ENCODE peak calls at places on chromosome 7, in six cellular contexts. B is ascending aorta; J is CD4-positive, alpha-beta T cell; L is CD8-positive, alpha-beta memory T cell; X is IMR-90; S is GM12878. E is an unnamed sample.

GRCh38 chr7:26143298-26144044 is 8.5 kb upstream of the NFE2L3 start:
- DNase-seq in B (no peak), J (no peak), L (no peak), X (peak), S (no peak), E (no peak)

GRCh38 chr7:103037476-103037822 is 37.1 kb downstream of the FBXL13 start:
- DNase-seq in B (no peak), J (no peak), L (no peak), X (no peak), S (no peak), E (no peak)

GRCh38 chr7:141679014-141679413 is 23.0 kb downstream of the DENND11 start:
- DNase-seq in B (no peak), J (no peak), L (no peak), X (no peak), S (no peak), E (no peak)

GRCh38 chr7:6606866-6607583 is 8.4 kb upstream of the ZNF853 start:
- DNase-seq in B (no peak), J (no peak), L (no peak), X (no peak), S (no peak), E (no peak)

GRCh38 chr7:6030988-6031387 is at the start of gene ANKRD61:
- DNase-seq in B (no peak), J (no peak), L (no peak), X (no peak), S (no peak), E (no peak)

GRCh38 chr7:99000904-99001442 is 122.6 kb downstream of the TRRAP start:
- DNase-seq in B (no peak), J (no peak), L (peak), X (no peak), S (no peak), E (no peak)

GRCh38 chr7:140404565-140405080 is 765 bp downstream of the RAB19 start:
- DNase-seq in B (no peak), J (no peak), L (no peak), X (no peak), S (no peak), E (no peak)

GRCh38 chr7:152435384-152436278 is at the start of gene KMT2C:
- DNase-seq in B (peak), J (peak), L (peak), X (peak), S (no peak), E (peak)

GRCh38 chr7:73308074-73308664 is 457 bp downstream of the NSUN5 start:
- DNase-seq in B (no peak), J (no peak), L (no peak), X (no peak), S (no peak), E (no peak)

GRCh38 chr7:150835702-150836280 is 16.5 kb upstream of the AOC1 start:
- DNase-seq in B (no peak), J (no peak), L (no peak), X (no peak), S (no peak), E (no peak)

GRCh38 chr7:144410441-144410840 is 6.9 kb upstream of the NOBOX start:
- DNase-seq in B (no peak), J (no peak), L (no peak), X (no peak), S (no peak), E (no peak)

GRCh38 chr7:92788559-92789183 is 47.7 kb downstream of the CDK6 start:
- DNase-seq in B (no peak), J (no peak), L (no peak), X (no peak), S (no peak), E (no peak)

GRCh38 chr7:1425292-1426136 is 33.8 kb downstream of the MICALL2 start:
- DNase-seq in B (no peak), J (no peak), L (no peak), X (no peak), S (no peak), E (no peak)

GRCh38 chr7:126768836-126769235 is 483.9 kb downstream of the GRM8 start:
- DNase-seq in B (no peak), J (no peak), L (no peak), X (no peak), S (no peak), E (no peak)

GRCh38 chr7:53768191-53768590 is 732.8 kb downstream of the POM121L12 start:
- DNase-seq in B (no peak), J (no peak), L (no peak), X (no peak), S (no peak), E (no peak)

GRCh38 chr7:92880212-92881090 is 44.1 kb upstream of the CDK6 start:
- DNase-seq in B (no peak), J (no peak), L (no peak), X (no peak), S (no peak), E (no peak)

GRCh38 chr7:26507375-26508068 is 215.9 kb downstream of the SNX10 start:
- DNase-seq in B (no peak), J (no peak), L (no peak), X (no peak), S (no peak), E (no peak)

GRCh38 chr7:104791065-104791464 is 222.9 kb upstream of the KMT2E start:
- DNase-seq in B (no peak), J (no peak), L (no peak), X (no peak), S (no peak), E (peak)

GRCh38 chr7:67377939-67378862 is 381.6 kb downstream of the TYW1 start:
- DNase-seq in B (peak), J (peak), L (peak), X (peak), S (no peak), E (peak)

GRCh38 chr7:5282464-5283316 is at the start of gene SLC29A4:
- DNase-seq in B (no peak), J (no peak), L (no peak), X (no peak), S (no peak), E (peak)

GRCh38 chr7:43454936-43455518 is 127.9 kb upstream of the STK17A start:
- DNase-seq in B (no peak), J (no peak), L (no peak), X (peak), S (peak), E (no peak)

GRCh38 chr7:155807805-155808550 is 4.3 kb downstream of the SHH start:
- DNase-seq in B (no peak), J (no peak), L (no peak), X (no peak), S (no peak), E (no peak)

GRCh38 chr7:151585744-151586424 is 66.2 kb upstream of the RHEB start:
- DNase-seq in B (no peak), J (no peak), L (no peak), X (no peak), S (no peak), E (no peak)

GRCh38 chr7:19113855-19114590 is 3.4 kb downstream of the TWIST1 start:
- DNase-seq in B (no peak), J (no peak), L (no peak), X (peak), S (no peak), E (no peak)

GRCh38 chr7:15837627-15838026 is 151.1 kb upstream of the MEOX2 start:
- DNase-seq in B (no peak), J (no peak), L (no peak), X (no peak), S (no peak), E (no peak)

GRCh38 chr7:157771-158251 is 34.6 kb upstream of the FAM20C start:
- DNase-seq in B (no peak), J (no peak), L (no peak), X (no peak), S (no peak), E (no peak)

GRCh38 chr7:112135815-112136706 is 70.1 kb downstream of the DOCK4 start:
- DNase-seq in B (no peak), J (no peak), L (no peak), X (no peak), S (no peak), E (no peak)
- H3K27ac ChIP-seq in B (no peak), J (no peak), L (no peak), X (no peak), S (no peak), E (no peak)

GRCh38 chr7:27662490-27663205 is at the start of gene HIBADH:
- DNase-seq in B (peak), J (peak), L (peak), X (peak), S (peak), E (peak)

GRCh38 chr7:27661776-27662489 is 750 bp downstream of the HIBADH start:
- DNase-seq in B (peak), J (peak), L (no peak), X (peak), S (no peak), E (peak)

GRCh38 chr7:27663989-27664331 is 1.3 kb upstream of the HIBADH start:
- DNase-seq in B (no peak), J (no peak), L (no peak), X (no peak), S (no peak), E (no peak)
- H3K27ac ChIP-seq in B (no peak), J (no peak), L (peak), X (no peak), S (no peak), E (no peak)

GRCh38 chr7:131105294-131105802 is 222.3 kb upstream of the MKLN1 start:
- DNase-seq in B (peak), J (no peak), L (no peak), X (peak), S (no peak), E (peak)
- H3K27ac ChIP-seq in B (peak), J (peak), L (peak), X (no peak), S (no peak), E (peak)

GRCh38 chr7:130430841-130431713 is 9.7 kb downstream of the CEP41 start:
- DNase-seq in B (no peak), J (no peak), L (no peak), X (peak), S (no peak), E (no peak)
- H3K27ac ChIP-seq in B (no peak), J (no peak), L (no peak), X (peak), S (no peak), E (no peak)

DNA sequence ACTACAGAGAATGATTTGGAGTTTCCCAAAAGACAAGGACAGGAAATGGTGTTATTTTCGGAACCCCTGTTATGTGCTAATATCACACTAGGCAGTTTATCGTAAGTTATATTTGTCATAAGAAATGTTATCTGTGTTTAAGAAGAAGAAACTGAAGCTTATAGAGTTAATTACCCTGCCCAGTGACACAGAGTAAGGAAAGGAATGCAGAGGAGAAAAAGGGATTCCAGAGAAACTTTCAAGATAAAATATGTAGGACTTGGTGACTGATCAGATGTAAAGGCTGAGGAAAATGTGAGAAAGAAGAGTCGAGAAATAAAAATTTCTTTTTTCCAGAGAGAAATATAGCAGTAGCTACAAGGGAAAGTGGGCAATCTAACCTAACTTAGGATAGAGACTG is 63.5 kb upstream of the ZNF746 start:
- DNase-seq in B (no peak), J (no peak), L (no peak), X (no peak), S (no peak), E (no peak)
- H3K27ac ChIP-seq in B (no peak), J (no peak), L (no peak), X (no peak), S (no peak), E (no peak)

DNA sequence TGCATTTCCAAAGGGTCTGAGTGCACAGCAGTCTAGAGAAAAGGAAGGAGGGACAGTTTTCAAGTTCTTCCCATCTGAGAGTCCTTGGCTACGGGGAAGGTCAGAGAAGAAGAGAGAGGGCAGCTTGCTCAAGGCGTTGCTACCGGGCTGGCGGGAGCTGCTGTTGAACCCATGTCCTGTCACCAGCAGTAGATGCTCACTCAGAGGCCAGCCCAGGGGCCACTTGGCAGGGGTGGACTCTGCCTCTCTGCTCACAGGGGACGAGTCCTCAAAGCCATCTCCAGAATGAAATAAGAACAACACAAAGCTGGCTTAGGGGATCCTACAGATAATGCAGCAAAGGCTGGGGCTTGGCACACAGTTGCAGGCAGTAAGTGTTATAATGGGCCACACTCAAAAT is 231.5 kb downstream of the TNS3 start:
- DNase-seq in B (no peak), J (no peak), L (no peak), X (no peak), S (no peak), E (no peak)
- H3K27ac ChIP-seq in B (no peak), J (no peak), L (no peak), X (no peak), S (no peak), E (peak)

GRCh38 chr7:77457779-77458178 is 41.6 kb upstream of the GSAP start:
- DNase-seq in B (no peak), J (no peak), L (no peak), X (no peak), S (no peak), E (no peak)

GRCh38 chr7:77461246-77461645 is 45.1 kb upstream of the GSAP start:
- DNase-seq in B (no peak), J (no peak), L (no peak), X (no peak), S (no peak), E (no peak)

GRCh38 chr7:77460057-77460486 is 43.9 kb upstream of the GSAP start:
- DNase-seq in B (no peak), J (no peak), L (no peak), X (no peak), S (no peak), E (no peak)

GRCh38 chr7:77458786-77459185 is 42.6 kb upstream of the GSAP start:
- DNase-seq in B (no peak), J (no peak), L (no peak), X (peak), S (no peak), E (no peak)

DNA sequence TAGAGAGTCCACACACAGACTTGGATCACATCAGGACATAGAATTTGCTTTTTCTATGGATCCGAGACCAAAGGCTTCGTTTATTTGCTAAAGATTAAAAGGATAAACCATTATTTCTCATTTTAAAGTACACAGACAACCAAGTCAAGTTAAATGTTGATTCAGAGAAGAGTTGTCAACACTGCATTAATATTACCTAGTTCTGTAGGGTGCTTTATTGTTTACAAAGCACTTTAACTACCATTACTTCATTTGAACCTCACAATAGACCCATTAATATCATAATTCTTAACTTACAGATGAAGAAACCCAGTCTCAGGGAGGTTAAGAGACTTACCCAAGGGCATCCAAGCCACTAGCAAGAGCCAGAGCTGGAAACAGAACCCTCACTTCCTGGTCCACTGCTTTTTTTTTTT is 43.2 kb upstream of the GSAP start:
- DNase-seq in B (no peak), J (no peak), L (no peak), X (no peak), S (no peak), E (no peak)
- H3K27ac ChIP-seq in B (no peak), J (no peak), L (no peak), X (no peak), S (no peak), E (no peak)

E was measured in thyroid gland.